ENCODE peak calls at places on chromosomes 1 and 21, in seven cellular contexts. K is K562, C is cardiac muscle cell, O is aorta, L is heart left ventricle, V is lower lobe of right lung, S is SK-N-SH. M is an unnamed sample.

GRCh38 chr1:114641377-114641776 is 28.5 kb downstream of the DENND2C start:
- DNase-seq in L (no peak), S (no peak), K (no peak), C (no peak), V (no peak), O (no peak), M (no peak)

GRCh38 chr1:206787956-206788355 is 15.7 kb upstream of the IL10 start:
- DNase-seq in S (no peak), V (no peak), L (no peak), O (no peak), C (no peak), K (no peak), M (no peak)

GRCh38 chr1:237851209-237851845 is 39.4 kb downstream of the ZP4 start:
- DNase-seq in K (peak), O (no peak), L (no peak), S (peak), C (peak), V (peak), M (no peak)

GRCh38 chr21:41894922-41895557 is 15.9 kb upstream of the PRDM15 start:
- DNase-seq in K (peak), V (no peak), S (no peak), O (no peak), L (no peak), C (peak), M (no peak)

GRCh38 chr1:220894924-220895256 is 15.6 kb downstream of the HLX start:
- DNase-seq in O (no peak), C (no peak), K (no peak), L (no peak), V (no peak), S (no peak), M (no peak)

GRCh38 chr21:15170614-15171013 is 105.8 kb upstream of the NRIP1 start:
- DNase-seq in V (no peak), L (no peak), S (no peak), K (no peak), C (no peak), O (no peak), M (no peak)

GRCh38 chr1:176515310-176515709 is 52.3 kb downstream of the PAPPA2 start:
- DNase-seq in C (no peak), S (no peak), K (no peak), O (no peak), V (no peak), L (no peak), M (no peak)

GRCh38 chr1:241774017-241774416 is 74.0 kb upstream of the EXO1 start:
- DNase-seq in L (no peak), O (no peak), K (no peak), S (no peak), C (no peak), V (no peak), M (no peak)

GRCh38 chr1:52726265-52727113 is at the start of gene ZYG11B:
- DNase-seq in S (peak), K (peak), L (peak), V (peak), C (peak), O (peak), M (peak)

GRCh38 chr1:109272831-109273547 is 10.0 kb downstream of the PSRC1 start:
- DNase-seq in L (no peak), S (no peak), K (no peak), V (peak), O (no peak), C (no peak), M (no peak)

GRCh38 chr1:49016030-49016991 is 239.6 kb upstream of the BEND5 start:
- DNase-seq in L (no peak), O (no peak), S (no peak), V (no peak), K (no peak), C (no peak), M (no peak)

GRCh38 chr1:110477445-110477957 is 26.6 kb downstream of the PROK1 start:
- DNase-seq in V (no peak), O (no peak), C (peak), L (no peak), S (no peak), K (no peak), M (no peak)

GRCh38 chr1:159828176-159828575 is 1.5 kb downstream of the SLAMF8 start:
- DNase-seq in K (no peak), C (no peak), O (no peak), L (no peak), V (no peak), S (no peak), M (no peak)

GRCh38 chr1:99587008-99587407 is 58.9 kb upstream of the PALMD start:
- DNase-seq in C (no peak), V (no peak), L (no peak), S (no peak), O (no peak), K (no peak), M (no peak)

GRCh38 chr1:32978854-32979253 is 14.2 kb upstream of the RNF19B start:
- DNase-seq in C (no peak), O (no peak), V (no peak), K (no peak), L (no peak), S (no peak), M (no peak)

GRCh38 chr1:227741166-227741870 is 6.1 kb downstream of the SNAP47 start:
- DNase-seq in V (no peak), L (no peak), S (no peak), C (no peak), K (no peak), O (no peak), M (no peak)

GRCh38 chr1:116182019-116182714 is 71.0 kb downstream of the MAB21L3 start:
- DNase-seq in V (no peak), O (no peak), K (no peak), L (no peak), C (no peak), S (no peak), M (no peak)

GRCh38 chr1:51341876-51342496 is 11.6 kb upstream of the TTC39A start:
- DNase-seq in L (no peak), K (peak), C (no peak), V (no peak), O (no peak), S (no peak), M (no peak)

GRCh38 chr1:108584320-108584968 is 24.5 kb downstream of the EEIG2 start:
- DNase-seq in K (no peak), O (no peak), L (no peak), V (no peak), C (no peak), S (no peak), M (no peak)

GRCh38 chr1:59366352-59366751 is 69.5 kb downstream of the FGGY start:
- DNase-seq in V (no peak), S (no peak), L (no peak), C (peak), O (no peak), K (no peak), M (no peak)

GRCh38 chr1:10189659-10190058 is 20.7 kb upstream of the KIF1B start:
- DNase-seq in V (no peak), L (no peak), S (no peak), K (no peak), C (no peak), O (no peak), M (no peak)

GRCh38 chr1:240282061-240282830 is 190.6 kb downstream of the FMN2 start:
- DNase-seq in S (no peak), L (no peak), O (no peak), C (no peak), V (peak), K (no peak), M (no peak)

GRCh38 chr1:231827337-231828105 is 200.9 kb downstream of the DISC1 start:
- DNase-seq in L (no peak), C (peak), S (no peak), K (no peak), O (no peak), V (no peak), M (no peak)

GRCh38 chr1:87684786-87685185 is 356.1 kb downstream of the LMO4 start:
- DNase-seq in C (peak), K (no peak), L (no peak), V (no peak), O (no peak), S (no peak), M (no peak)

GRCh38 chr1:244782056-244782455 is 53.4 kb upstream of the COX20 start:
- DNase-seq in K (no peak), S (no peak), O (no peak), L (no peak), V (no peak), C (no peak), M (no peak)

GRCh38 chr1:33082575-33083112 is 1.7 kb downstream of the AZIN2 start:
- DNase-seq in V (no peak), O (no peak), L (no peak), K (no peak), C (no peak), S (no peak), M (no peak)

GRCh38 chr1:95116666-95117206 is 419 bp upstream of the TLCD4 start:
- DNase-seq in L (peak), C (peak), S (peak), K (peak), O (peak), V (peak), M (peak)

GRCh38 chr1:162310337-162310736 is 66.3 kb downstream of the SPATA46 start:
- DNase-seq in C (peak), L (no peak), V (no peak), K (no peak), S (no peak), O (no peak), M (no peak)

GRCh38 chr1:240927815-240928214 is 315.9 kb upstream of the GREM2 start:
- DNase-seq in V (no peak), O (no peak), K (no peak), L (no peak), C (no peak), S (no peak), M (no peak)

GRCh38 chr1:17053071-17053684 is 654 bp downstream of the SDHB start:
- DNase-seq in K (peak), C (no peak), V (no peak), L (no peak), S (no peak), O (no peak), M (no peak)
- H3K27ac ChIP-seq in K (peak), C (peak), V (peak), L (peak), S (peak), O (no peak), M (peak)

DNA sequence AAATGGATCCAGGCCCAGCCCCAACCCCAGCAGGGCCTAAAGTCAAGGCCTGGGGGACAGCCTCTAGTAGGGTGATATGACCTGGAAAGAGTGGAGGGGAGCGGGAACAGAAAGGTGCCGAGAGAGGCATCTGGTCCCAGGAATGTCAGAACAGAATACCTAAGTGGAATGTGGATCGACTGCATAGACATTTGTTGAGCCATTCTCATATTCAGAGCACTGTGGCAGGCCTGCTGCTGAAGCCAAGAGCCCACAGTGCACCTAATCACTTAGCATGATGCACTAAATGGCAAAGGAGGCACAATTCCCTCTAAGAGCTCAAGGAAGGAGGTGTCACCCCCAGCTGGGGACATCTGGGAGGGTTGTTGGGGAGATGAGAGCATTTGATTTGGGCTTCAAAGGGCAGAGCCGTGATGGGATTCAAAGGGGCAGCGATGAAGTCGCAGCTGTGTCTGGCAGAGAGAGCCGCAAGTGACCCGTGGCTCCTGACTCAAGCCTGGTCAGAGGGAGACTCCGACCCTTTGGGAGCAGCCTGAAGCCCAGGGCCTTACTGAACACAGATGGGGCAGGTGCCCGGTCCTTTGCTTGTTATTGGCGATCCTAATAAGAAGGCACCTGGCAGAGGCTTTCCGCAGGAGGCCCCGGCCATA is 8.6 kb upstream of the PKP1 start:
- DNase-seq in O (no peak), S (no peak), L (no peak), C (no peak), K (no peak), V (no peak), M (no peak)
- H3K27ac ChIP-seq in O (no peak), S (no peak), L (peak), C (no peak), K (no peak), V (no peak), M (no peak)

GRCh38 chr1:23799255-23799569 is 1.3 kb downstream of the GALE start:
- DNase-seq in K (no peak), O (no peak), L (no peak), V (no peak), C (no peak), S (no peak), M (no peak)
- H3K27ac ChIP-seq in K (peak), O (no peak), L (peak), V (peak), C (peak), S (peak), M (peak)

DNA sequence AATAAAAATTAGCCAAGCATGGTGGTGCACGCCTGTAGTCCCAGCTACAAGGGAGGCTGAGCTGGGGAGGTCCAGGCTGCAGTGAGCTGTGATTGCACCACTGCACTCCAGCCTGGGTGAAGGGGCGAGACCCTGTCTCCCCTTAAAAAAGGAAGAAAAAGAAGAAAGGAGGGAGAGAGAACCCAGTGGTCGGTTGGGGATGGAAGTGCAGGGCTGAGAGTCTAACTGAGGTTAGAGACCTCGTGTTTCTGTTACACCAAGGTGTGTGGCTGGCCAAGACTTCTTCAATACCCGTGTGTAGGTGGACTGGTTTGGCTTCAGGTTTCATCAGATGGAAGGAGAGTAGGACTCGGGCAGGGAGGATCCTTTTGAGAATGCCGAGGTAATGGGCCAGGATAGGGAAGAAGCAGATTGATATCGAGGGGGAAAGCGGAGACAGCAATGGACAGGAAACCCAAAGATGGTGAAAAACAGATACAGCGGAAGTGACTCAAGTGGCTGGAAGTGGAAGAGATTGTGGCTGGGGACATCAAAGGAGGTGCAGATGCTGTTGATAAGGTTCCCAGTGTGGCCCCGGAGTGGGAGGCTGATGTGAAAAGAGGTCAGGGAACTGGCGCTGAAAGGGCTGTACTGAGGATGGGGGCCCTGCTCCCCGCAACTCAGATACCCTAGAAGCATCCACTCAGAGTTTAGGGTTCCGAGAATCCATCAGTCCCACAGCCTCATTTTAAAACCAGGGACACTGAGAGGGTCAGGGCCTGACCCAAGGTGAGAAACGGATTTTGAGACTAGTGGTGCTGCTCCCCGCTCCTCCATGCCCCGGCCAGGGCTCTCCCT is 681 bp upstream of the UBXN10 start:
- DNase-seq in S (no peak), V (no peak), K (peak), L (no peak), O (no peak), C (no peak), M (no peak)
- H3K27ac ChIP-seq in S (no peak), V (peak), K (peak), L (peak), O (no peak), C (no peak), M (no peak)

GRCh38 chr1:170671629-170671963 is 7.7 kb downstream of the PRRX1 start:
- DNase-seq in L (no peak), O (no peak), V (no peak), C (no peak), K (no peak), S (no peak), M (no peak)

GRCh38 chr1:170675825-170676224 is 11.9 kb downstream of the PRRX1 start:
- DNase-seq in S (no peak), L (no peak), C (peak), O (no peak), V (no peak), K (no peak), M (no peak)

GRCh38 chr1:170676628-170677027 is 12.7 kb downstream of the PRRX1 start:
- DNase-seq in L (no peak), C (peak), K (no peak), O (no peak), V (no peak), S (no peak), M (no peak)

GRCh38 chr1:170674986-170675385 is 11.1 kb downstream of the PRRX1 start:
- DNase-seq in V (no peak), K (no peak), L (no peak), C (peak), S (no peak), O (no peak), M (no peak)

GRCh38 chr1:170674239-170674638 is 10.3 kb downstream of the PRRX1 start:
- DNase-seq in C (peak), O (no peak), V (no peak), L (no peak), S (no peak), K (no peak), M (no peak)
- H3K27ac ChIP-seq in C (no peak), O (no peak), V (no peak), L (no peak), S (peak), K (no peak), M (no peak)

GRCh38 chr1:20496241-20496661 is 10.2 kb upstream of the CAMK2N1 start:
- DNase-seq in K (no peak), C (peak), O (no peak), L (no peak), S (peak), V (no peak), M (no peak)
- H3K27ac ChIP-seq in K (no peak), C (no peak), O (no peak), L (no peak), S (no peak), V (no peak), M (no peak)

GRCh38 chr21:27580276-27580675 is 613.4 kb upstream of the ADAMTS5 start:
- DNase-seq in S (no peak), C (no peak), L (no peak), V (no peak), O (no peak), K (no peak), M (no peak)

GRCh38 chr21:27582246-27582945 is 615.5 kb upstream of the ADAMTS5 start:
- DNase-seq in K (no peak), S (no peak), V (no peak), L (no peak), C (no peak), O (no peak), M (no peak)

GRCh38 chr21:27582946-27583270 is 616.0 kb upstream of the ADAMTS5 start:
- DNase-seq in C (no peak), L (no peak), V (no peak), O (no peak), K (no peak), S (no peak), M (no peak)

GRCh38 chr21:27578741-27579265 is 611.9 kb upstream of the ADAMTS5 start:
- DNase-seq in C (no peak), S (no peak), V (no peak), K (no peak), L (no peak), O (no peak), M (no peak)

DNA sequence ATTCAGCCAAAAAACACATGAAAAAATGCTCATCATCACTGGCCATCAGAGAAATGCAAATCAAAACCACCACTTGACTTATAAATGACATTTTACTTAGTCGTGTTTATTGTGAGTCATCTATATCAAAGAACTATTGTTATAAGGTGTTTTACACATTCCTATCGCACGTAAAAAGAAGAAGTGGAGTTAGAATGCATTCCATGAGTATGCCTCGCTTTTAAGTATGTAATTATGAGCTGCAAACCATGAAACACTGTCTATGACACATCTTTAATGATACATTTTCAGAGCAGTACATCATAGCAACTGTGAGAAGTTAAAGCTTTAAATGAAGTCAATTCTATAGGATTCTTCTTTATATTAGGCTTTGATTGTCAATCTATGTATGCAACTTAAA is 614.3 kb upstream of the ADAMTS5 start:
- DNase-seq in C (no peak), L (no peak), O (no peak), V (no peak), K (no peak), S (no peak), M (no peak)
- H3K27ac ChIP-seq in C (no peak), L (no peak), O (no peak), V (no peak), K (no peak), S (no peak), M (no peak)

GRCh38 chr1:154876842-154877369 is 6.8 kb upstream of the KCNN3 start:
- DNase-seq in C (no peak), L (no peak), S (no peak), V (no peak), O (no peak), K (no peak), M (no peak)
- H3K27ac ChIP-seq in C (no peak), L (no peak), S (no peak), V (no peak), O (no peak), K (no peak), M (no peak)

M was measured in substantia nigra.